ENCODE peak calls at places on chromosomes 12 and 14, in ten cellular contexts. B is NCI-H1092 treated with DMSO at 0.1 percent for 48 hours; N is stimulated activated CD4-positive, alpha-beta T cell treated with anti-CD3 and anti-CD28 coated beads, Interleukin-15, amount 100 ng/mL, for 1 hour; L is ecto neural progenitor cell; S is GM13976; G is NCI-H1436; X is ACHN; J is RCC 7860; P is lower lobe of right lung; A is activated naive CD8-positive, alpha-beta T cell treated with anti-CD3 and anti-CD28 coated beads for 36 hours. C is an unnamed sample.

GRCh38 chr14:76986261-76986565 is 42.3 kb downstream of the IRF2BPL start:
- DNase-seq in B (no peak), N (no peak), L (no peak), S (no peak), G (no peak), X (no peak), J (no peak), P (no peak), A (no peak), C (no peak)

GRCh38 chr12:1500095-1500801 is 94.1 kb downstream of the FBXL14 start:
- DNase-seq in B (no peak), N (no peak), L (no peak), S (no peak), G (no peak), X (no peak), J (no peak), P (no peak), A (no peak), C (no peak)

GRCh38 chr12:48826209-48826855 is 8.0 kb downstream of the CACNB3 start:
- DNase-seq in B (no peak), N (no peak), L (no peak), S (no peak), G (no peak), X (no peak), J (no peak), P (no peak), A (no peak), C (no peak)

GRCh38 chr12:57235012-57235727 is 5.7 kb downstream of the SHMT2 start:
- DNase-seq in B (no peak), N (no peak), L (peak; percentile 76), S (peak; percentile 12), G (peak; percentile 73), X (no peak), J (peak; percentile 11), P (peak; percentile 45), A (no peak), C (no peak)

GRCh38 chr14:73762375-73762822 is 48.2 kb upstream of the PNMA1 start:
- DNase-seq in B (no peak), N (no peak), L (no peak), S (peak; percentile 74), G (no peak), X (peak; percentile 28), J (peak; percentile 36), P (no peak), A (peak; percentile 52), C (no peak)

GRCh38 chr12:56261503-56262230 is 3.5 kb upstream of the ANKRD52 start:
- DNase-seq in B (no peak), N (no peak), L (no peak), S (no peak), G (no peak), X (peak; percentile 96), J (peak; percentile 90), P (no peak), A (no peak), C (no peak)

GRCh38 chr12:132614861-132615578 is 3.6 kb upstream of the P2RX2 start:
- DNase-seq in B (peak; percentile 65), N (peak; percentile 69), L (peak; percentile 91), S (peak; percentile 87), G (peak; percentile 76), X (peak; percentile 85), J (peak; percentile 63), P (peak; percentile 82), A (peak; percentile 78), C (peak; percentile 70)

GRCh38 chr12:95805864-95806669 is 15.5 kb upstream of the NTN4 start:
- DNase-seq in B (no peak), N (no peak), L (no peak), S (no peak), G (no peak), X (peak; percentile 72), J (peak; percentile 88), P (no peak), A (no peak), C (no peak)

GRCh38 chr12:105235747-105236476 is at the start of gene APPL2:
- DNase-seq in B (peak; percentile 85), N (peak; percentile 73), L (peak; percentile 95), S (peak; percentile 95), G (peak; percentile 76), X (peak; percentile 96), J (peak; percentile 78), P (peak; percentile 95), A (peak; percentile 84), C (peak; percentile 97)